ENCODE peak calls at places on chromosomes 16 and 17, in nine cellular contexts. J is GM12865, B is endothelial cell of umbilical vein, D is AG04449, Q is mammary epithelial cell, V is fibroblast of mammary gland, X is HFF-Myc, E is OCI-LY7, Z is GM12878. N is an unnamed sample.

GRCh38 chr17:76268015-76268749 is 3.0 kb downstream of the UBALD2 start:
- DNase-seq in E (peak; percentile 90), X (no peak), J (peak; percentile 92), B (peak; percentile 69), V (peak; percentile 84), Z (peak; percentile 76), D (no peak), Q (peak; percentile 87), N (peak; percentile 88)

GRCh38 chr17:80781851-80782277 is 209.8 kb upstream of the CHMP6 start:
- DNase-seq in B (no peak), Z (no peak), J (no peak), V (no peak), E (no peak), D (no peak), X (no peak), Q (no peak), N (no peak)

GRCh38 chr17:73508057-73508930 is 136.0 kb downstream of the SDK2 start:
- DNase-seq in V (no peak), Q (no peak), D (no peak), Z (no peak), J (no peak), B (no peak), E (no peak), X (no peak), N (no peak)

GRCh38 chr17:9890124-9890523 is 14.9 kb downstream of the RCVRN start:
- DNase-seq in E (peak; percentile 27), D (no peak), X (no peak), Q (no peak), J (peak; percentile 50), V (peak; percentile 34), Z (no peak), B (no peak), N (peak; percentile 46)

GRCh38 chr16:27428035-27428785 is 26.2 kb downstream of the IL21R start:
- DNase-seq in Q (no peak), X (no peak), Z (no peak), D (no peak), B (no peak), E (no peak), V (no peak), J (peak; percentile 62), N (no peak)

GRCh38 chr17:17417718-17418151 is 59.1 kb upstream of the MED9 start:
- DNase-seq in Q (no peak), J (no peak), E (no peak), X (no peak), D (no peak), V (no peak), B (no peak), Z (no peak), N (no peak)

GRCh38 chr16:55759983-55760664 is 72.8 kb downstream of the CES1 start:
- DNase-seq in X (no peak), D (no peak), E (no peak), Z (no peak), J (no peak), Q (no peak), B (no peak), V (no peak), N (no peak)

GRCh38 chr16:54446639-54447038 is 160.1 kb upstream of the IRX3 start:
- DNase-seq in E (no peak), J (no peak), X (no peak), V (peak; percentile 95), Q (peak; percentile 77), Z (no peak), D (peak; percentile 79), B (no peak), N (peak; percentile 71)

GRCh38 chr17:69105907-69106730 is 35.6 kb downstream of the ABCA6 start:
- DNase-seq in E (no peak), Q (no peak), D (no peak), B (no peak), J (no peak), V (no peak), X (no peak), Z (no peak), N (no peak)

GRCh38 chr16:23712976-23713375 is at the start of gene ERN2:
- DNase-seq in V (no peak), J (no peak), Q (no peak), E (no peak), X (no peak), D (no peak), Z (no peak), B (no peak), N (no peak)
- H3K4me3 ChIP-seq in V (no peak within 1 kb of the TSS), J (no peak within 1 kb of the TSS), Q (no peak within 1 kb of the TSS), E (no peak within 1 kb of the TSS), X (no peak within 1 kb of the TSS), D (no peak within 1 kb of the TSS), Z (no peak within 1 kb of the TSS), B (no peak within 1 kb of the TSS), N (no peak within 1 kb of the TSS)

GRCh38 chr17:36837616-36838272 is 99.5 kb upstream of the LHX1 start:
- DNase-seq in V (no peak), Z (no peak), E (no peak), D (no peak), Q (no peak), B (no peak), X (no peak), J (no peak), N (no peak)
- TF ChIP-seq CTCF in V (no peak), Z (no peak), E (no peak), D (no peak), Q (no peak), B (no peak), X (no peak), J (no peak), N (no peak)

DNA sequence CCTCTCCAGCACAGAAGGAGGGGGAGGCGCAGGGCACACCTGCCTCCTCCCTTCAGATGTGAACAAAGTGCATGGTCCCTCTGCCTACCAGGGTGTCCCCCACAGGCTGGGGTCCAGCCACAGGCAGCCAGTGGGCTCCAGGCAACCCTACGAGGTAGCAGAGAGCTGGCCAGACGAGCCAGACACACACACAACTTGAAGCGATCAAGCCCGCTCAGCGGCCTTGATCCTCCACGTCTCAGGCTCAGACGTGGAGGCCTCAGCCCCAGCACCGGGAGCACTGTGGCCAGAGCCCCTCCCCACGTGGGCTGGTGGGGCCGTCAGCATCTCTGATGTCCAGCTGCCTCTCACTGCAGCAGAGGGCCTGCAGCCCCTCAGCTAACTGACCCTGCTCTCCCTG is 8.5 kb downstream of the MCRIP1 start:
- DNase-seq in E (no peak), D (no peak), Q (no peak), V (no peak), B (no peak), J (no peak), Z (no peak), X (no peak), N (no peak)
- H3K4me3 ChIP-seq in E (no peak overlapping the region), D (no peak overlapping the region), Q (no peak overlapping the region), V (no peak overlapping the region), B (no peak overlapping the region), J (no peak overlapping the region), Z (no peak overlapping the region), X (no peak overlapping the region), N (no peak overlapping the region)

GRCh38 chr16:12815361-12815760 is 11.7 kb upstream of the CPPED1 start:
- DNase-seq in B (no peak), Z (no peak), D (no peak), J (peak; percentile 16), X (no peak), E (no peak), Q (no peak), V (no peak), N (peak; percentile 57)
- TF ChIP-seq CTCF in B (no peak), Z (no peak), D (no peak), J (no peak), X (no peak), E (no peak), Q (no peak), V (no peak), N (peak; percentile 47)

GRCh38 chr17:57465551-57465950 is 209.2 kb downstream of the MSI2 start:
- DNase-seq in V (no peak), Q (no peak), E (no peak), B (no peak), X (no peak), D (no peak), J (no peak), Z (no peak), N (no peak)
- H3K4me3 ChIP-seq in V (no peak overlapping the region), Q (no peak overlapping the region), E (no peak overlapping the region), B (no peak overlapping the region), X (no peak overlapping the region), D (no peak overlapping the region), J (no peak overlapping the region), Z (no peak overlapping the region), N (no peak overlapping the region)

N was measured in choroid plexus epithelial cell.